ENCODE peak calls at places on chromosomes 4 and X, in five cellular contexts. A, W, R, Z and D are unnamed samples.

GRCh38 chrX:53715336-53715924 is 28.9 kb upstream of the HUWE1 start:
- DNase-seq in A (no peak), W (no peak), Z (no peak), R (no peak), D (no peak)

GRCh38 chrX:18210470-18210869 is 10.2 kb downstream of the BEND2 start:
- DNase-seq in W (peak; percentile 41), Z (no peak), A (no peak), R (no peak), D (no peak)

GRCh38 chrX:125004799-125005198 is 314.9 kb upstream of the TEX13C start:
- DNase-seq in W (no peak), A (no peak), R (no peak), Z (no peak), D (no peak)

GRCh38 chrX:133639726-133640125 is 224.4 kb upstream of the GPC4 start:
- DNase-seq in W (no peak), A (no peak), R (no peak), Z (no peak), D (no peak)

GRCh38 chrX:40945366-40945713 is 139.9 kb upstream of the USP9X start:
- DNase-seq in W (peak; percentile 67), A (no peak), Z (no peak), R (no peak), D (peak; percentile 49)

GRCh38 chr4:88616275-88616996 is 24.2 kb downstream of the HERC3 start:
- DNase-seq in W (peak; percentile 69), Z (no peak), R (no peak), A (no peak), D (no peak)

GRCh38 chrX:143663755-143664154 is 27.9 kb upstream of the SLITRK4 start:
- DNase-seq in Z (no peak), R (no peak), A (no peak), W (peak; percentile 70), D (no peak)

GRCh38 chr4:152956650-152957436 is 20.7 kb downstream of the FHDC1 start:
- DNase-seq in A (no peak), W (no peak), R (no peak), Z (no peak), D (no peak)

GRCh38 chr4:39591290-39591689 is 47.4 kb downstream of the SMIM14 start:
- DNase-seq in W (no peak), A (no peak), Z (no peak), R (no peak), D (no peak)

GRCh38 chr4:61561028-61561427 is 360.9 kb downstream of the ADGRL3 start:
- DNase-seq in W (no peak), R (no peak), Z (no peak), A (no peak), D (no peak)

GRCh38 chrX:104113237-104113965 is 1.1 kb downstream of the ZCCHC18 start:
- DNase-seq in Z (peak; percentile 50), A (peak; percentile 41), R (peak; percentile 69), W (peak; percentile 36), D (peak; percentile 38)

GRCh38 chr4:147118523-147118922 is 172.9 kb upstream of the TTC29 start:
- DNase-seq in R (no peak), W (no peak), A (no peak), Z (no peak), D (no peak)

GRCh38 chrX:8364369-8365141 is 100.1 kb upstream of the VCX3B start:
- DNase-seq in A (no peak), R (peak; percentile 75), Z (no peak), W (peak; percentile 35), D (no peak)

GRCh38 chr4:20456416-20456815 is 204.7 kb downstream of the SLIT2 start:
- DNase-seq in W (no peak), R (no peak), A (no peak), Z (no peak), D (no peak)

GRCh38 chr4:65535128-65535527 is 135.2 kb downstream of the EPHA5 start:
- DNase-seq in R (no peak), W (no peak), Z (no peak), A (no peak), D (no peak)

GRCh38 chr4:64539234-64539849 is 130.1 kb upstream of the TECRL start:
- DNase-seq in R (peak; percentile 67), Z (peak; percentile 17), A (peak; percentile 45), W (peak; percentile 69), D (no peak)

GRCh38 chr4:128241019-128241418 is 46.6 kb downstream of the PGRMC2 start:
- DNase-seq in A (no peak), Z (no peak), R (no peak), W (no peak), D (no peak)

GRCh38 chr4:128244379-128244778 is 43.2 kb downstream of the PGRMC2 start:
- DNase-seq in W (peak; percentile 42), R (no peak), Z (no peak), A (no peak), D (no peak)

GRCh38 chr4:128241981-128242380 is 45.6 kb downstream of the PGRMC2 start:
- DNase-seq in R (no peak), A (no peak), Z (no peak), W (no peak), D (no peak)

GRCh38 chr4:128242601-128243000 is 45.0 kb downstream of the PGRMC2 start:
- DNase-seq in R (no peak), Z (no peak), W (peak; percentile 69), A (no peak), D (no peak)

GRCh38 chr4:128241425-128241913 is 46.1 kb downstream of the PGRMC2 start:
- DNase-seq in W (peak; percentile 99), A (no peak), Z (no peak), R (no peak), D (peak; percentile 56)
- H3K27ac ChIP-seq in W (peak overlapping the region; percentile 88), A (no peak overlapping the region), Z (no peak overlapping the region), R (no peak overlapping the region), D (no peak overlapping the region)

GRCh38 chrX:1274786-1275185 is 6.2 kb downstream of the CSF2RA start:
- DNase-seq in W (no peak), Z (no peak), R (no peak), A (no peak), D (no peak)
- H3K4me3 ChIP-seq in W (no peak overlapping the region), Z (no peak overlapping the region), R (no peak overlapping the region), A (no peak overlapping the region), D (no peak overlapping the region)

DNA sequence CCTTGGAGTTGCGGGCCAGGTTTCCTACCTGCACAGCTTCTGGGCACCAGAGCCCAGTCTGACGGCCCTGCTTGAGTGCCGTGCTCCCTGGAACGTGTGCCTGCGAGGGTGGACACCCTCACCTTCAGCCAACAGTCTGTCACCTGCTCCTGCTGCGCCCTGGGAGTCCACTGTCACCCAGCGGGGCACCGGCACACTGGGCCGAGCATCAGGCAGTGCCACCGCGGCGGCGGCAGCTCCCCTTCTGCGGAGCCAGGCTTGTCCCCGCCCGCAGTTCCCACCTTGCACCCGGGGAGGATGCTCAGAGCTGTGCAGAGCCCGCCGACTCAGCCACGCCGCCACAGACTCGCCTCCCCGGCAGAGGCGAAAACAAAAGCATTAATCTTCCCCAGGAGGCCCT is 86.9 kb downstream of the ABLIM2 start:
- DNase-seq in A (no peak), W (no peak), R (no peak), Z (peak; percentile 41), D (no peak)
- H3K27ac ChIP-seq in A (no peak overlapping the region), W (no peak overlapping the region), R (no peak overlapping the region), Z (peak overlapping the region; percentile 89), D (no peak overlapping the region)

DNA sequence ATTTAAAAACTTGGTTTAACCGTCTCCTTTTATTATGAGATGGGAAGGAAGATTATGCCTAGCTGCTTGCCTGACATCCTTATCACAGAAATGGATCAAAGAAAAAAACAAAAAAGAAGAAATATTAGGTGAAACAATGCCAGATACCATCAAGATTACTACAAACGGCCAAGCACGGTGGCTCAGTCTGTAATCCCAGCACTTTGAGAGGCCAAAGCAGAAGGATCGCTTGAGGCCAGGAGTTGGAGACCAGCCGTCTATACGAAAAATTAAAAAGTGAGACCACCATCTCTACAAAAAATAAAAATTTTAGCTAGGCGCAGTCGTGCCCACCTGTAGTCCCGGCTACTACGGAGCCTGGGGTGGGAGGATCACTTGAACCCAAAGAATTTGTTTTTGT is 2.3 kb downstream of the FRYL start:
- DNase-seq in R (no peak), W (peak; percentile 74), A (no peak), Z (no peak), D (no peak)
- H3K4me3 ChIP-seq in R (peak overlapping the region; percentile 99), W (no peak overlapping the region), A (no peak overlapping the region), Z (peak overlapping the region; percentile 97), D (no peak overlapping the region)

GRCh38 chr4:6658204-6658585 is 17.7 kb downstream of the MRFAP1 start:
- DNase-seq in W (no peak), R (no peak), A (no peak), Z (no peak), D (no peak)
- H3K27ac ChIP-seq in W (no peak overlapping the region), R (no peak overlapping the region), A (no peak overlapping the region), Z (peak overlapping the region; percentile 72), D (no peak overlapping the region)

GRCh38 chr4:175413561-175413960 is 398.5 kb downstream of the GPM6A start:
- DNase-seq in R (no peak), Z (no peak), A (no peak), W (no peak), D (no peak)

GRCh38 chr4:175412744-175413143 is 399.3 kb downstream of the GPM6A start:
- DNase-seq in R (no peak), A (no peak), Z (no peak), W (no peak), D (no peak)

GRCh38 chr4:175411251-175411650 is 400.8 kb downstream of the GPM6A start:
- DNase-seq in R (no peak), Z (no peak), W (no peak), A (no peak), D (no peak)

GRCh38 chr4:175414602-175415001 is 397.5 kb downstream of the GPM6A start:
- DNase-seq in W (no peak), A (no peak), Z (no peak), R (no peak), D (no peak)

DNA sequence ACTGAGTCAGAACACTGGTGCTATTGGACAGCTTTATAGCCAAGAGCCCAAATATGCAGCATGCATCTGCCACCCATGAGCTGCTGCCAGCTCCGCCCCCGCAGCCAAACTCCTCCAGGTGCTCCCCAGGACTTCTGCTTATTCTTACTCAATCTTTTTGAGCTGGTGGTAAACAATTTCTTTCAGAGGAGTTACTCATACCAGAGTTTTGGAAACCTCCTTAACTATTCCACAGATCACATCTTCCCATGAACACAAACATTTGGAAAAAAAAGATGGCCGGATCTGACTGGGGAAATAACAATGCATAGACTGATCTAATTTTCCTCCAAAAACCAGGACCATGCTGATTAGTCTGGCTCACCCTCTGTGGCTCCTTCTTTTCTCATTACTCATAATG is 399.9 kb downstream of the GPM6A start:
- DNase-seq in Z (peak; percentile 16), R (no peak), A (no peak), W (no peak), D (no peak)
- H3K4me3 ChIP-seq in Z (no peak overlapping the region), R (no peak overlapping the region), A (no peak overlapping the region), W (no peak overlapping the region), D (no peak overlapping the region)